ENCODE peak calls at places on chromosomes 16 and 17, in seven cellular contexts. C, O, Y, G, N, B and I are unnamed samples.

GRCh38 chr16:1691956-1692355 is 13.9 kb downstream of the JPT2 start:
- DNase-seq in N (no peak), O (peak; percentile 45), B (peak; percentile 91), Y (no peak), G (peak; percentile 35), C (no peak), I (peak; percentile 94)

GRCh38 chr16:4213721-4214120 is 28.2 kb downstream of the SRL start:
- DNase-seq in C (no peak), N (no peak), B (no peak), Y (no peak), G (no peak), O (no peak), I (peak; percentile 59)

GRCh38 chr16:59540621-59541020 is 806.5 kb upstream of the GOT2 start:
- DNase-seq in G (no peak), C (no peak), O (no peak), Y (no peak), B (no peak), N (no peak), I (no peak)

GRCh38 chr16:19707699-19708497 is 10.1 kb downstream of the KNOP1 start:
- DNase-seq in Y (no peak), B (no peak), N (no peak), O (no peak), G (no peak), C (no peak), I (no peak)

GRCh38 chr17:60664022-60664421 is 13.6 kb upstream of the BCAS3 start:
- DNase-seq in C (no peak), Y (no peak), B (no peak), G (no peak), N (no peak), O (no peak), I (no peak)

GRCh38 chr16:24189941-24190340 is 66.2 kb upstream of the CACNG3 start:
- DNase-seq in Y (no peak), B (no peak), N (no peak), C (no peak), G (peak; percentile 39), O (no peak), I (no peak)

GRCh38 chr16:4957420-4957719 is 760 bp upstream of the SEC14L5 start:
- DNase-seq in C (no peak), Y (no peak), N (no peak), O (no peak), G (no peak), B (no peak), I (no peak)

GRCh38 chr17:12637015-12637414 is 28.7 kb upstream of the MYOCD start:
- DNase-seq in O (peak; percentile 97), G (peak; percentile 37), C (peak; percentile 57), Y (no peak), N (peak; percentile 79), B (peak; percentile 6), I (peak; percentile 88)

GRCh38 chr17:32546031-32546444 is 59.2 kb downstream of the CDK5R1 start:
- DNase-seq in N (no peak), C (no peak), O (no peak), B (no peak), Y (peak; percentile 14), G (no peak), I (no peak)

GRCh38 chr16:17224859-17225258 is 245.9 kb downstream of the XYLT1 start:
- DNase-seq in Y (no peak), G (no peak), N (no peak), B (peak; percentile 29), O (peak; percentile 88), C (peak; percentile 81), I (no peak)

GRCh38 chr16:11674818-11675560 is 6.7 kb downstream of the SNN start:
- DNase-seq in N (no peak), C (no peak), O (peak; percentile 51), B (peak; percentile 34), Y (no peak), G (peak; percentile 33), I (peak; percentile 38)

GRCh38 chr17:5823219-5823618 is 238.9 kb upstream of the NLRP1 start:
- DNase-seq in C (no peak), B (no peak), O (no peak), Y (no peak), N (no peak), G (no peak), I (peak; percentile 30)

GRCh38 chr16:75256059-75256870 is 4.8 kb upstream of the BCAR1 start:
- DNase-seq in O (no peak), Y (no peak), G (no peak), N (no peak), B (no peak), C (no peak), I (no peak)

GRCh38 chr17:67278363-67278762 is 33.4 kb upstream of the HELZ start:
- DNase-seq in G (no peak), B (no peak), N (no peak), O (no peak), Y (no peak), C (no peak), I (no peak)

GRCh38 chr17:67279115-67279514 is 34.1 kb upstream of the HELZ start:
- DNase-seq in N (no peak), B (no peak), C (no peak), Y (no peak), O (no peak), G (no peak), I (no peak)

GRCh38 chr17:67274466-67274865 is 29.5 kb upstream of the HELZ start:
- DNase-seq in C (no peak), O (no peak), N (no peak), Y (no peak), B (no peak), G (no peak), I (no peak)

GRCh38 chr17:67273900-67274299 is 28.9 kb upstream of the HELZ start:
- DNase-seq in C (no peak), Y (no peak), G (no peak), B (no peak), O (no peak), N (no peak), I (no peak)

DNA sequence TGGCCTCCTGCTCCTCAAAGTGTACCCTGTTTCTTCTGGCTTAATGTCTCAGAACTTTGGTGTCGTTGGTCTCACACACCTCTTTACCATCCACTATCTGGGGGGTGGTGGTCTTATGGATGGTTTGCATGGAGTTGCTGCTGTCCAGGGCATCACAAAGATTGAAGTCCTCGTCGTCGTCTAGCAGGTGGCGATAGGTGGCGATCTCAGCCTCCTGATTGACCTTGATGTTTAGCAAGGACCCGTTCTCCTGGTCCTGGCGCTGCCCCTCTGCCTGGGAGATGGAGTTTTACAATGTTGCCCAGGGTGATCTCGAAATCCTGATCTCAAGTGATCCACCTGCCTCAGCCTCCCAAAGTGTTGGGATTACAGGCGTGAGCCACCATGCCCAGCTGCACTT is 31.1 kb upstream of the HELZ start:
- DNase-seq in C (no peak), B (no peak), G (no peak), N (no peak), O (no peak), Y (no peak), I (peak; percentile 42)
- TF ChIP-seq CTCF in C (no peak), B (peak; percentile 13), G (no peak), N (no peak), O (no peak), Y (no peak), I (no peak)

DNA sequence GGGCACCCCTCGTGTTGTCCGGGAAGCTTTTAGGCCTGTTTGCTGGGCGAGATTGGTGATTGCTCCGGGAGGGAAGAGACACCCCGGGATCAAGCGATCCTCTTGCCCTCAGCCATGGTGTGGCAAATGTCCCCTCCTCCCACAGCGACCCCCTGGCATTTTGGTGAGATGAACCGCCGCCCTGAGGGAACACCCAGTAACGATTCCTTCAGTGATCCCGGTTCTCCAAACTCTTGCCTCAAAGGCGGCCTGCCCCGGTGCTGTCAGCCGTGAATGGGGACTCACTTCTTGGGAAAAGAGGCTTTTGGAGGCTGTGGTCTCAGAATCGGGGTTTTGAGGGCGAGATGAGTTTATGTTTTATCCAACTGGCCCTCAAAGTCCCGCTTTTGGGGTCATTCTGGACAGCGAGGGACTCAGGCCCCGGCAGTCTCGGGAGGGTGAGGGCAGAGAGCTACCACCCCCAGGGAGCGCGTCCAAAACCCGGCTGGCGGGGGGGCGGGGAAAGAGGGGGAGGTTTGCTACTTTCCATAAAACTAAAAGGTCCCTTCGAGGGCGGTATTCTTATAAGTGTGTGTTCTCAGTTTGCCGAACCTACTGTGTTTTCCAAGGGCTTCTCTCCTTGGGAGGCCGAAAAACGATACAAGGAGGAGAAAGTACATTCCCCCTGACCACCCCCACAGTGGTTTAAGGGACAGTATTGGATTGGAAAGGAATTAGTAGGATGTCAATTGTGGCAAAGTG is 232.7 kb downstream of the MRTFB start:
- DNase-seq in B (peak; percentile 45), O (no peak), Y (peak; percentile 31), G (no peak), C (no peak), N (no peak), I (no peak)
- TF ChIP-seq CTCF in B (no peak), O (no peak), Y (no peak), G (no peak), C (no peak), N (no peak), I (no peak)

GRCh38 chr16:29784901-29785500 is 5.5 kb upstream of the KIF22 start:
- DNase-seq in C (no peak), N (no peak), O (peak; percentile 53), Y (peak; percentile 76), G (peak; percentile 80), B (peak; percentile 42), I (peak; percentile 52)
- TF ChIP-seq CTCF in C (peak; percentile 86), N (peak; percentile 85), O (peak; percentile 72), Y (peak; percentile 66), G (peak; percentile 90), B (peak; percentile 63), I (peak; percentile 77)

GRCh38 chr17:41959030-41959335 is 7.6 kb upstream of the CNP start:
- DNase-seq in N (no peak), Y (no peak), B (no peak), C (no peak), O (no peak), G (no peak), I (no peak)

GRCh38 chr17:41957058-41957868 is 9.3 kb upstream of the CNP start:
- DNase-seq in B (no peak), N (no peak), G (no peak), Y (no peak), O (no peak), C (no peak), I (no peak)

GRCh38 chr17:41962111-41962510 is 4.5 kb upstream of the CNP start:
- DNase-seq in G (no peak), O (no peak), N (no peak), B (no peak), Y (no peak), C (no peak), I (no peak)

GRCh38 chr17:41957869-41958231 is 8.7 kb upstream of the CNP start:
- DNase-seq in G (no peak), N (no peak), Y (no peak), B (no peak), C (no peak), O (no peak), I (no peak)

DNA sequence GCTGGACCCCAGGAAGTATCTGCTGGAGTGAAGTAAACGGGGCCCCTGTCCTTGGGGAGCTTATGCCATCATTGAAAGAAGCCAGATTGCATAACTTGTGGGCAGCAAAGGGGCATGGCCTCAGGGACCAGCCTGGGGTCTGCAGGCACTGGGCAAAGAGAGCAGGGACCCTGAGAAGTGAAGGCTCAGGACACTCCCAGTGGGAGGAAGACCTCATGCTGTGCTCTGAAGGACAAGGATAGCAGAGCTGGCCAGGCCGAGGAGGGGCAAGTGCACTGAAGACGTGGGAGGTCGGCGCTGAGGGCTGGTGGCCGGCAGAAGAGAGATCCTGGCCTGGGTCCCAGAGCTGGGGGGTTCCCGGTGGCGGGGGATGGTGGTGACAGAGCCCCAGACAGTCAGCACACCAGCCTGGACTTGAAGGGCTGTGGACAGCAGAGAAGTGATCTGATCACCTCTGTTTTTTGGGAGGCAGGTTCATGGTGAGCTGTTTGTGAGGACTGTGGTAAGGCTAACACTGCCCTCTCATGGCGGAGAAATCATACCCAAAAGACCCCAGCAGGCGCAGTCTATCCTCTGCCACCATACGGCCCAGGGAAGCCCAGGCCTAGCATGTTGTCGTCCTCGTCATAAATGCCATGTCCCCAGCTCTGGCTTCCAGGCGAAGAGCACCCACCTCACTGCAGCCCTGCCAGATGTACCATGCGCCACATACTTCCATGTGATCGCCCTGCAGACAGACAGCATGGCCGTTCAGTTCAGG is 7.1 kb upstream of the CNP start:
- DNase-seq in C (peak; percentile 22), Y (peak; percentile 40), G (peak; percentile 27), B (peak; percentile 55), N (no peak), O (peak; percentile 56), I (peak; percentile 59)
- TF ChIP-seq CTCF in C (peak; percentile 47), Y (peak; percentile 34), G (peak; percentile 31), B (peak; percentile 50), N (peak; percentile 50), O (peak; percentile 46), I (peak; percentile 42)